ENCODE peak calls at places on chromosomes 1 and 21, in nine cellular contexts. One of them, this sample, is unnamed.

GRCh38 chr21:35987475-35987874 is 72.9 kb downstream of the SETD4 start:
- DNase-seq in fibroblast of lung: no peak
- DNase-seq in cardiac muscle cell: no peak
- DNase-seq in heart right ventricle: no peak
- DNase-seq in naive thymus-derived CD4-positive, alpha-beta T cell: no peak
- DNase-seq in mesenchymal stem cell: no peak
- DNase-seq in A549: no peak
- DNase-seq in tibial nerve: no peak
- DNase-seq in GM23248: no peak
- DNase-seq in this sample: no peak

GRCh38 chr1:70486676-70487470 is 75.8 kb downstream of the CTH start:
- DNase-seq in fibroblast of lung: peak; percentile 91
- DNase-seq in cardiac muscle cell: peak; percentile 81
- DNase-seq in heart right ventricle: peak; percentile 25
- DNase-seq in naive thymus-derived CD4-positive, alpha-beta T cell: no peak
- DNase-seq in mesenchymal stem cell: peak; percentile 82
- DNase-seq in A549: no peak
- DNase-seq in tibial nerve: peak; percentile 19
- DNase-seq in GM23248: peak; percentile 90
- DNase-seq in this sample: no peak

GRCh38 chr1:119829636-119830035 is 18.4 kb upstream of the REG4 start:
- DNase-seq in fibroblast of lung: no peak
- DNase-seq in cardiac muscle cell: no peak
- DNase-seq in heart right ventricle: no peak
- DNase-seq in naive thymus-derived CD4-positive, alpha-beta T cell: no peak
- DNase-seq in mesenchymal stem cell: no peak
- DNase-seq in A549: no peak
- DNase-seq in tibial nerve: no peak
- DNase-seq in GM23248: no peak
- DNase-seq in this sample: no peak

GRCh38 chr1:207188901-207189300 is 84.9 kb downstream of the C4BPA start:
- DNase-seq in fibroblast of lung: no peak
- DNase-seq in cardiac muscle cell: no peak
- DNase-seq in heart right ventricle: no peak
- DNase-seq in naive thymus-derived CD4-positive, alpha-beta T cell: no peak
- DNase-seq in mesenchymal stem cell: no peak
- DNase-seq in A549: no peak
- DNase-seq in tibial nerve: no peak
- DNase-seq in GM23248: no peak
- DNase-seq in this sample: no peak

GRCh38 chr1:36238433-36238832 is 14.2 kb downstream of the THRAP3 start:
- DNase-seq in fibroblast of lung: peak; percentile 78
- DNase-seq in cardiac muscle cell: no peak
- DNase-seq in heart right ventricle: no peak
- DNase-seq in naive thymus-derived CD4-positive, alpha-beta T cell: no peak
- DNase-seq in mesenchymal stem cell: peak; percentile 47
- DNase-seq in A549: no peak
- DNase-seq in tibial nerve: no peak
- DNase-seq in GM23248: peak; percentile 48
- DNase-seq in this sample: no peak

GRCh38 chr1:150548632-150549495 is at the start of gene ADAMTSL4:
- DNase-seq in fibroblast of lung: peak; percentile 87
- DNase-seq in cardiac muscle cell: peak; percentile 84
- DNase-seq in heart right ventricle: no peak
- DNase-seq in naive thymus-derived CD4-positive, alpha-beta T cell: no peak
- DNase-seq in mesenchymal stem cell: peak; percentile 86
- DNase-seq in A549: peak; percentile 80
- DNase-seq in tibial nerve: no peak
- DNase-seq in GM23248: peak; percentile 90
- DNase-seq in this sample: peak; percentile 89

GRCh38 chr1:223422911-223423310 is 29.7 kb downstream of the CCDC185 start:
- DNase-seq in fibroblast of lung: no peak
- DNase-seq in cardiac muscle cell: no peak
- DNase-seq in heart right ventricle: no peak
- DNase-seq in naive thymus-derived CD4-positive, alpha-beta T cell: no peak
- DNase-seq in mesenchymal stem cell: no peak
- DNase-seq in A549: no peak
- DNase-seq in tibial nerve: no peak
- DNase-seq in GM23248: no peak
- DNase-seq in this sample: no peak

GRCh38 chr1:6519935-6520621 is 28.6 kb upstream of the PLEKHG5 start:
- DNase-seq in fibroblast of lung: peak; percentile 75
- DNase-seq in cardiac muscle cell: peak; percentile 74
- DNase-seq in heart right ventricle: no peak
- DNase-seq in naive thymus-derived CD4-positive, alpha-beta T cell: no peak
- DNase-seq in mesenchymal stem cell: peak; percentile 72
- DNase-seq in A549: no peak
- DNase-seq in tibial nerve: no peak
- DNase-seq in GM23248: peak; percentile 91
- DNase-seq in this sample: no peak

GRCh38 chr1:69913967-69914366 is 291.4 kb downstream of the LRRC40 start:
- DNase-seq in fibroblast of lung: peak; percentile 77
- DNase-seq in cardiac muscle cell: peak; percentile 95
- DNase-seq in heart right ventricle: peak; percentile 29
- DNase-seq in naive thymus-derived CD4-positive, alpha-beta T cell: no peak
- DNase-seq in mesenchymal stem cell: peak; percentile 40
- DNase-seq in A549: no peak
- DNase-seq in tibial nerve: no peak
- DNase-seq in GM23248: peak; percentile 69
- DNase-seq in this sample: no peak

GRCh38 chr1:109689844-109690405 is 2.3 kb downstream of the GSTM1 start:
- DNase-seq in fibroblast of lung: no peak
- DNase-seq in cardiac muscle cell: no peak
- DNase-seq in heart right ventricle: no peak
- DNase-seq in naive thymus-derived CD4-positive, alpha-beta T cell: no peak
- DNase-seq in mesenchymal stem cell: no peak
- DNase-seq in A549: no peak
- DNase-seq in tibial nerve: no peak
- DNase-seq in GM23248: no peak
- DNase-seq in this sample: no peak

GRCh38 chr1:54716299-54717047 is 812 bp downstream of the TTC4 start:
- DNase-seq in fibroblast of lung: peak; percentile 49
- DNase-seq in cardiac muscle cell: no peak
- DNase-seq in heart right ventricle: no peak
- DNase-seq in naive thymus-derived CD4-positive, alpha-beta T cell: no peak
- DNase-seq in mesenchymal stem cell: no peak
- DNase-seq in A549: no peak
- DNase-seq in tibial nerve: no peak
- DNase-seq in GM23248: peak; percentile 84
- DNase-seq in this sample: no peak

GRCh38 chr21:45414396-45415187 is 9.6 kb downstream of the COL18A1 start:
- DNase-seq in fibroblast of lung: no peak
- DNase-seq in cardiac muscle cell: no peak
- DNase-seq in heart right ventricle: no peak
- DNase-seq in naive thymus-derived CD4-positive, alpha-beta T cell: no peak
- DNase-seq in mesenchymal stem cell: no peak
- DNase-seq in A549: no peak
- DNase-seq in tibial nerve: no peak
- DNase-seq in GM23248: no peak
- DNase-seq in this sample: no peak

DNA sequence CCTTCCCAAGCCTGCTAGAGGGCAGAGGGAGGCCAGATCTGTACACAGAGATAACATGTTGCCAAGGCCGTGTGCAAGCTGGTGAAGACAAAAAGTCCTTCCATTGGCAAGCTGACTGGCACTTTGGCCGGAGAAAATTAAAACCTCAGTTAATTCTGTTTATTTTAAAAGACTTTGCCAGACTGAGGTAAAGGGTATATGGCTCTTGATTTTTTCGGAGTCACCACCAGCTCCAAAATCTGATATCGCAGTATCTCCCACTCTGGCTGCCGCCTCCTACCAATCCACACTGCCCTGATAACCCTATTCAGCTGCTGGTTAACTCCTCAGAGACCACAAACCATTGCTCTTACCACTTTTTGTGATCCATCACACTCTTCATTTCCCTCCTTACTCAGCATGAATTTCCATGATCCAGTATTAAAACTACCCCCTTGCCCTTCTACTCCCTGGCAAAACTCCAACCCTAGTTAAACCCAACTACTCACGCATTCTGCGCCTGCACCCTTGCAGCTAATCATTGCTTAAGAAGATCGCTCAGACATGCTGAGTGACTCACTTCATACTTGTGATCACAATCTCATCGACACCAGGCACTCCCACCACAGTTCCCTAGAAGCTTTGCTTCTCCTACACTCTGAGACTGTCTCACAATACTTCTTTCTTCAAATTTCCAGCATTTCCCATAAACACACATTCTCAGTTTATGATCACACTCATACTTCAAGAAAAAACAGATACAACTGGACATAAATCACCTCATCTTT is 5.8 kb upstream of the PPP1R15B start:
- DNase-seq in fibroblast of lung: peak; percentile 97
- DNase-seq in cardiac muscle cell: peak; percentile 92
- DNase-seq in heart right ventricle: peak; percentile 62
- DNase-seq in naive thymus-derived CD4-positive, alpha-beta T cell: no peak
- DNase-seq in mesenchymal stem cell: peak; percentile 99
- DNase-seq in A549: peak; percentile 97
- DNase-seq in tibial nerve: no peak
- DNase-seq in GM23248: peak; percentile 99
- DNase-seq in this sample: peak; percentile 91
- H3K4me3 ChIP-seq in fibroblast of lung: peak overlapping the region; percentile 31
- H3K4me3 ChIP-seq in cardiac muscle cell: no peak overlapping the region
- H3K4me3 ChIP-seq in heart right ventricle: no peak overlapping the region
- H3K4me3 ChIP-seq in naive thymus-derived CD4-positive, alpha-beta T cell: no peak overlapping the region
- H3K4me3 ChIP-seq in mesenchymal stem cell: peak overlapping the region; percentile 63
- H3K4me3 ChIP-seq in A549: peak overlapping the region; percentile 42
- H3K4me3 ChIP-seq in tibial nerve: peak overlapping the region; percentile 24
- H3K4me3 ChIP-seq in GM23248: peak overlapping the region; percentile 67
- H3K4me3 ChIP-seq in this sample: peak overlapping the region; percentile 24

DNA sequence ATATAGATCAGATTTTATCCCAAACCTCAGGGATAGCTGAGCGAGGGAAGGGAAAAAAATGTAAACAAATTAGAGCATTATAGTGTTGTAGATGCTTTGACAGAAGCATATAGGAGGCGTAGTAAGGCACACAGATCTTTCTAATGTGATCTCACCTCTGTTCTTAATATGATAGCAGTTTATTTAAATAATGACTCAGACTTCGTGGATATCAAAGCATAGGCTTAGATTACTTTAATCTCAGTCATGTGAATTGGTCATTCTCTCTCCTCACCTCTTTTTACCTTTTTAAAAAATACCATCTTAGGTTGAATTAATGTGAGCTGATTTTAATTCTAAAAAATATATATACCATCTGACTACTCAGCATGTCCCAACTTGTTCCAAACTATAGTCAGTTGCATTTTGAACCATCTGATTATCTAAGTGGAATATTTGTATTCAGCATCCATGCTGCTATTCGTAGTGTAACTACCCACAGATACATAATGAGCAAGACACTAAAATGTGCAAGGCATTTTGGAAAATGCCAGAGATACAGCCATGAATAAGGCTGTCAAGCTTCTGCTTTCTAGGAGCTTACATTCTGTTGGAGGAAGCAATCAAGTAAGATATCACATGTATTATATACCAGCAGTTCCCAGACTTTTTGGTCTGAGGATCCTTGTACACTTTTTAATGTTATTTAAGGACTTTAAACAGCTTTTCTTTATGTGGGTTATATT is 76.7 kb downstream of the OSBPL9 start:
- DNase-seq in fibroblast of lung: peak; percentile 37
- DNase-seq in cardiac muscle cell: peak; percentile 34
- DNase-seq in heart right ventricle: no peak
- DNase-seq in naive thymus-derived CD4-positive, alpha-beta T cell: no peak
- DNase-seq in mesenchymal stem cell: no peak
- DNase-seq in A549: peak; percentile 11
- DNase-seq in tibial nerve: no peak
- DNase-seq in GM23248: peak; percentile 29
- DNase-seq in this sample: no peak
- H3K27ac ChIP-seq in fibroblast of lung: no peak overlapping the region
- H3K27ac ChIP-seq in cardiac muscle cell: no peak overlapping the region
- H3K27ac ChIP-seq in heart right ventricle: no peak overlapping the region
- H3K27ac ChIP-seq in naive thymus-derived CD4-positive, alpha-beta T cell: no peak overlapping the region
- H3K27ac ChIP-seq in mesenchymal stem cell: no peak overlapping the region
- H3K27ac ChIP-seq in A549: peak overlapping the region; percentile 92
- H3K27ac ChIP-seq in tibial nerve: no peak overlapping the region
- H3K27ac ChIP-seq in GM23248: peak overlapping the region; percentile 0
- H3K27ac ChIP-seq in this sample: no peak overlapping the region

GRCh38 chr21:34528131-34528561 is 16.1 kb upstream of the KCNE1 start:
- DNase-seq in fibroblast of lung: peak; percentile 58
- DNase-seq in cardiac muscle cell: peak; percentile 68
- DNase-seq in heart right ventricle: no peak
- DNase-seq in naive thymus-derived CD4-positive, alpha-beta T cell: no peak
- DNase-seq in mesenchymal stem cell: no peak
- DNase-seq in A549: no peak
- DNase-seq in tibial nerve: no peak
- DNase-seq in GM23248: peak; percentile 58
- DNase-seq in this sample: no peak

GRCh38 chr21:34524671-34525601 is 12.9 kb upstream of the KCNE1 start:
- DNase-seq in fibroblast of lung: peak; percentile 76
- DNase-seq in cardiac muscle cell: peak; percentile 71
- DNase-seq in heart right ventricle: no peak
- DNase-seq in naive thymus-derived CD4-positive, alpha-beta T cell: no peak
- DNase-seq in mesenchymal stem cell: peak; percentile 74
- DNase-seq in A549: no peak
- DNase-seq in tibial nerve: no peak
- DNase-seq in GM23248: peak; percentile 83
- DNase-seq in this sample: no peak

GRCh38 chr21:34530264-34530663 is 18.3 kb upstream of the KCNE1 start:
- DNase-seq in fibroblast of lung: peak; percentile 44
- DNase-seq in cardiac muscle cell: peak; percentile 69
- DNase-seq in heart right ventricle: no peak
- DNase-seq in naive thymus-derived CD4-positive, alpha-beta T cell: no peak
- DNase-seq in mesenchymal stem cell: peak; percentile 74
- DNase-seq in A549: no peak
- DNase-seq in tibial nerve: no peak
- DNase-seq in GM23248: peak; percentile 74
- DNase-seq in this sample: no peak

GRCh38 chr21:34526236-34526617 is 14.2 kb upstream of the KCNE1 start:
- DNase-seq in fibroblast of lung: no peak
- DNase-seq in cardiac muscle cell: peak; percentile 56
- DNase-seq in heart right ventricle: no peak
- DNase-seq in naive thymus-derived CD4-positive, alpha-beta T cell: no peak
- DNase-seq in mesenchymal stem cell: no peak
- DNase-seq in A549: no peak
- DNase-seq in tibial nerve: no peak
- DNase-seq in GM23248: peak; percentile 54
- DNase-seq in this sample: no peak

GRCh38 chr21:34526618-34527290 is 14.7 kb upstream of the KCNE1 start:
- DNase-seq in fibroblast of lung: peak; percentile 100
- DNase-seq in cardiac muscle cell: peak; percentile 100
- DNase-seq in heart right ventricle: peak; percentile 92
- DNase-seq in naive thymus-derived CD4-positive, alpha-beta T cell: peak; percentile 2
- DNase-seq in mesenchymal stem cell: peak; percentile 100
- DNase-seq in A549: peak; percentile 93
- DNase-seq in tibial nerve: peak; percentile 76
- DNase-seq in GM23248: peak; percentile 99
- DNase-seq in this sample: peak; percentile 83
- H3K4me3 ChIP-seq in fibroblast of lung: peak overlapping the region; percentile 52
- H3K4me3 ChIP-seq in cardiac muscle cell: no peak overlapping the region
- H3K4me3 ChIP-seq in heart right ventricle: peak overlapping the region; percentile 63
- H3K4me3 ChIP-seq in naive thymus-derived CD4-positive, alpha-beta T cell: peak overlapping the region; percentile 40
- H3K4me3 ChIP-seq in mesenchymal stem cell: peak overlapping the region; percentile 82
- H3K4me3 ChIP-seq in A549: peak overlapping the region; percentile 49
- H3K4me3 ChIP-seq in tibial nerve: peak overlapping the region; percentile 51
- H3K4me3 ChIP-seq in GM23248: peak overlapping the region; percentile 83
- H3K4me3 ChIP-seq in this sample: peak overlapping the region; percentile 48

DNA sequence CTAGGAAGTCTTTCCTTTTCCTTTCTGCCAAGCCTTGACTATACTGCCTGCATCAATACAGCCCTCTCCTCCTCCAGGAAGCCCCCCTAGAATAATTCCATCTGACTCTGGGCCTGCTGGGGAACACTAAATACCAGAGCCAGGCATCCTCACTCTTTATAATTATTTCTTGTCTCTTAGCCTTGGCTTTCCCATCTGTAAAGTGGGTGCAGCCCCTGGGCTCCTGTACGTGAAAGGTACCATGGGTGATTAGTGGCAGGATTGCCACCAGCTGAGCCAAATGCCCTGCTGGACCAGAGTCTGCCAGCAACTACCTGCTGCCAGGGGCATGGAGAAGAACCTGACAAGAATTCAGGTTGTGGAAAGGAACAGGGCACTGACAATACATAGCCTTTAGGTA is 58.7 kb downstream of the LGR6 start:
- DNase-seq in fibroblast of lung: no peak
- DNase-seq in cardiac muscle cell: no peak
- DNase-seq in heart right ventricle: no peak
- DNase-seq in naive thymus-derived CD4-positive, alpha-beta T cell: no peak
- DNase-seq in mesenchymal stem cell: no peak
- DNase-seq in A549: no peak
- DNase-seq in tibial nerve: no peak
- DNase-seq in GM23248: no peak
- DNase-seq in this sample: no peak
- H3K27ac ChIP-seq in fibroblast of lung: no peak overlapping the region
- H3K27ac ChIP-seq in cardiac muscle cell: no peak overlapping the region
- H3K27ac ChIP-seq in heart right ventricle: no peak overlapping the region
- H3K27ac ChIP-seq in naive thymus-derived CD4-positive, alpha-beta T cell: no peak overlapping the region
- H3K27ac ChIP-seq in mesenchymal stem cell: no peak overlapping the region
- H3K27ac ChIP-seq in A549: no peak overlapping the region
- H3K27ac ChIP-seq in tibial nerve: no peak overlapping the region
- H3K27ac ChIP-seq in GM23248: no peak overlapping the region
- H3K27ac ChIP-seq in this sample: no peak overlapping the region